ENCODE peak calls at places on chromosome 12, in nine cellular contexts. One of them, this sample, is unnamed.

GRCh38 chr12:57085999-57086950 is 2.6 kb upstream of the NAB2 start:
- DNase-seq in MV-4-11: peak; percentile 24
- DNase-seq in WERI-Rb-1: peak; percentile 82
- DNase-seq in caudate nucleus: no peak
- DNase-seq in WTC11: peak; percentile 80
- DNase-seq in immature natural killer cell: peak; percentile 42
- DNase-seq in GM20000: peak; percentile 40
- DNase-seq in NCI-H1105 treated with DMSO at 0.1 percent for 48 hours: peak; percentile 42
- DNase-seq in AG20443: peak; percentile 66
- DNase-seq in this sample: peak; percentile 79

GRCh38 chr12:103505371-103506236 is 9.8 kb upstream of the C12orf42 start:
- DNase-seq in AG20443: no peak
- DNase-seq in NCI-H1105 treated with DMSO at 0.1 percent for 48 hours: no peak
- DNase-seq in WERI-Rb-1: no peak
- DNase-seq in immature natural killer cell: no peak
- DNase-seq in WTC11: no peak
- DNase-seq in MV-4-11: no peak
- DNase-seq in caudate nucleus: no peak
- DNase-seq in GM20000: peak; percentile 83
- DNase-seq in this sample: no peak

GRCh38 chr12:1916396-1917171 is 1.9 kb downstream of the CACNA2D4 start:
- DNase-seq in GM20000: peak; percentile 8
- DNase-seq in MV-4-11: no peak
- DNase-seq in caudate nucleus: no peak
- DNase-seq in AG20443: peak; percentile 8
- DNase-seq in immature natural killer cell: no peak
- DNase-seq in WERI-Rb-1: peak; percentile 63
- DNase-seq in WTC11: no peak
- DNase-seq in NCI-H1105 treated with DMSO at 0.1 percent for 48 hours: peak; percentile 85
- DNase-seq in this sample: peak; percentile 71

GRCh38 chr12:80936642-80937390 is 918 bp downstream of the LIN7A start:
- DNase-seq in GM20000: peak; percentile 51
- DNase-seq in caudate nucleus: no peak
- DNase-seq in WERI-Rb-1: peak; percentile 66
- DNase-seq in MV-4-11: no peak
- DNase-seq in AG20443: peak; percentile 74
- DNase-seq in NCI-H1105 treated with DMSO at 0.1 percent for 48 hours: peak; percentile 78
- DNase-seq in immature natural killer cell: no peak
- DNase-seq in WTC11: peak; percentile 79
- DNase-seq in this sample: peak; percentile 58

GRCh38 chr12:56878010-56878339 is 56.2 kb downstream of the SDR9C7 start:
- DNase-seq in immature natural killer cell: no peak
- DNase-seq in WERI-Rb-1: no peak
- DNase-seq in GM20000: no peak
- DNase-seq in AG20443: no peak
- DNase-seq in NCI-H1105 treated with DMSO at 0.1 percent for 48 hours: no peak
- DNase-seq in WTC11: no peak
- DNase-seq in MV-4-11: peak; percentile 41
- DNase-seq in caudate nucleus: no peak
- DNase-seq in this sample: no peak

GRCh38 chr12:88993655-88994054 is 358.6 kb downstream of the DUSP6 start:
- DNase-seq in WTC11: no peak
- DNase-seq in NCI-H1105 treated with DMSO at 0.1 percent for 48 hours: peak; percentile 57
- DNase-seq in AG20443: peak; percentile 38
- DNase-seq in MV-4-11: peak; percentile 49
- DNase-seq in WERI-Rb-1: no peak
- DNase-seq in caudate nucleus: no peak
- DNase-seq in immature natural killer cell: no peak
- DNase-seq in GM20000: peak; percentile 17
- DNase-seq in this sample: peak; percentile 29

GRCh38 chr12:119544780-119545625 is 48.6 kb upstream of the TMEM233 start:
- DNase-seq in GM20000: peak; percentile 68
- DNase-seq in AG20443: peak; percentile 89
- DNase-seq in WERI-Rb-1: peak; percentile 62
- DNase-seq in MV-4-11: peak; percentile 54
- DNase-seq in caudate nucleus: no peak
- DNase-seq in WTC11: peak; percentile 68
- DNase-seq in NCI-H1105 treated with DMSO at 0.1 percent for 48 hours: peak; percentile 71
- DNase-seq in immature natural killer cell: peak; percentile 40
- DNase-seq in this sample: peak; percentile 69

GRCh38 chr12:108589028-108589839 is 8.7 kb downstream of the TMEM119 start:
- DNase-seq in MV-4-11: no peak
- DNase-seq in GM20000: no peak
- DNase-seq in immature natural killer cell: no peak
- DNase-seq in WERI-Rb-1: no peak
- DNase-seq in WTC11: no peak
- DNase-seq in AG20443: peak; percentile 42
- DNase-seq in NCI-H1105 treated with DMSO at 0.1 percent for 48 hours: no peak
- DNase-seq in caudate nucleus: no peak
- DNase-seq in this sample: peak; percentile 61

GRCh38 chr12:100716949-100717732 is 77.4 kb upstream of the ANO4 start:
- DNase-seq in WERI-Rb-1: peak; percentile 38
- DNase-seq in WTC11: peak; percentile 62
- DNase-seq in GM20000: no peak
- DNase-seq in AG20443: peak; percentile 78
- DNase-seq in caudate nucleus: no peak
- DNase-seq in immature natural killer cell: no peak
- DNase-seq in MV-4-11: no peak
- DNase-seq in NCI-H1105 treated with DMSO at 0.1 percent for 48 hours: no peak
- DNase-seq in this sample: peak; percentile 43

GRCh38 chr12:52305921-52306705 is 14.8 kb upstream of the KRT81 start:
- DNase-seq in caudate nucleus: no peak
- DNase-seq in WTC11: no peak
- DNase-seq in immature natural killer cell: no peak
- DNase-seq in AG20443: no peak
- DNase-seq in WERI-Rb-1: no peak
- DNase-seq in NCI-H1105 treated with DMSO at 0.1 percent for 48 hours: no peak
- DNase-seq in GM20000: no peak
- DNase-seq in MV-4-11: no peak
- DNase-seq in this sample: no peak

GRCh38 chr12:117629454-117629853 is 268.0 kb upstream of the NOS1 start:
- DNase-seq in NCI-H1105 treated with DMSO at 0.1 percent for 48 hours: no peak
- DNase-seq in WERI-Rb-1: no peak
- DNase-seq in GM20000: no peak
- DNase-seq in WTC11: no peak
- DNase-seq in AG20443: no peak
- DNase-seq in MV-4-11: no peak
- DNase-seq in immature natural killer cell: no peak
- DNase-seq in caudate nucleus: no peak
- DNase-seq in this sample: no peak

GRCh38 chr12:121424632-121424992 is 24.7 kb downstream of the RNF34 start:
- DNase-seq in immature natural killer cell: no peak
- DNase-seq in MV-4-11: peak; percentile 52
- DNase-seq in WERI-Rb-1: no peak
- DNase-seq in caudate nucleus: no peak
- DNase-seq in AG20443: no peak
- DNase-seq in NCI-H1105 treated with DMSO at 0.1 percent for 48 hours: no peak
- DNase-seq in GM20000: no peak
- DNase-seq in WTC11: no peak
- DNase-seq in this sample: no peak